ENCODE peak calls at places on chromosomes 13 and 19, in ten cellular contexts. U is small intestine; Z is left lung; Q is neuronal stem cell; A is upper lobe of left lung; D is body of pancreas; N is pancreas; I is effector memory CD4-positive, alpha-beta T cell; P is CD4-positive, CD25-positive, alpha-beta regulatory T cell; Y is PC-9. J is an unnamed sample.

GRCh38 chr13:36242761-36243160 is 28.4 kb upstream of the SOHLH2 start:
- DNase-seq in U (no peak), I (no peak), A (no peak), Q (no peak), P (no peak), Y (no peak), N (no peak), D (no peak), Z (no peak), J (no peak)

GRCh38 chr19:7397687-7398086 is 49.0 kb downstream of the ARHGEF18 start:
- DNase-seq in Q (no peak), I (no peak), N (no peak), Y (peak; percentile 88), P (no peak), Z (no peak), D (no peak), U (no peak), A (no peak), J (peak; percentile 59)

GRCh38 chr13:98239156-98240076 is 62.3 kb upstream of the RNF113B start:
- DNase-seq in Y (no peak), P (no peak), D (no peak), Z (no peak), U (no peak), N (no peak), Q (no peak), I (no peak), A (no peak), J (no peak)

GRCh38 chr13:97004096-97004876 is 10.0 kb upstream of the OXGR1 start:
- DNase-seq in P (no peak), Q (no peak), A (no peak), Y (no peak), U (no peak), I (no peak), N (no peak), D (no peak), Z (no peak), J (no peak)

GRCh38 chr19:10918359-10918758 is 10.1 kb downstream of the YIPF2 start:
- DNase-seq in A (no peak), Z (peak; percentile 15), I (no peak), N (no peak), P (no peak), Y (peak; percentile 9), Q (no peak), U (no peak), D (no peak), J (no peak)

GRCh38 chr19:31810536-31811109 is 461.4 kb upstream of the TSHZ3 start:
- DNase-seq in Y (no peak), D (no peak), N (no peak), Z (no peak), P (no peak), Q (no peak), I (no peak), A (no peak), U (no peak), J (no peak)

GRCh38 chr19:10290876-10291553 is 1.3 kb downstream of the ICAM5 start:
- DNase-seq in N (no peak), Q (no peak), U (peak; percentile 53), D (peak; percentile 50), Z (peak; percentile 91), Y (no peak), A (peak; percentile 92), P (peak; percentile 57), I (peak; percentile 33), J (no peak)

GRCh38 chr13:56528040-56528760 is 612.5 kb upstream of the PRR20A start:
- DNase-seq in Q (no peak), Z (no peak), I (no peak), U (no peak), D (no peak), N (no peak), P (no peak), Y (no peak), A (no peak), J (no peak)

GRCh38 chr19:11268783-11269267 is 6.5 kb upstream of the DOCK6 start:
- DNase-seq in D (peak; percentile 38), A (no peak), P (no peak), Q (no peak), Z (no peak), U (no peak), I (no peak), N (no peak), Y (no peak), J (peak; percentile 10)

GRCh38 chr13:39552233-39552632 is 50.8 kb downstream of the LHFPL6 start:
- DNase-seq in U (no peak), Q (no peak), Z (no peak), D (no peak), P (no peak), A (no peak), I (no peak), N (no peak), Y (no peak), J (no peak)

GRCh38 chr13:113049981-113050380 is 55.6 kb upstream of the F7 start:
- DNase-seq in D (no peak), Y (no peak), P (no peak), N (no peak), A (no peak), Q (no peak), I (no peak), U (no peak), Z (no peak), J (no peak)

GRCh38 chr19:1765182-1765903 is 12.0 kb downstream of the ONECUT3 start:
- DNase-seq in A (no peak), I (no peak), U (no peak), Q (no peak), P (no peak), Y (no peak), Z (peak; percentile 44), D (no peak), N (no peak), J (no peak)
- H3K27ac ChIP-seq in A (no peak overlapping the region), I (no peak overlapping the region), U (no peak overlapping the region), Q (no peak overlapping the region), P (no peak overlapping the region), Y (no peak overlapping the region), Z (no peak overlapping the region), D (no peak overlapping the region), N (no peak overlapping the region), J (no peak overlapping the region)

GRCh38 chr13:44474122-44474910 is 100.7 kb downstream of the SERP2 start:
- DNase-seq in I (no peak), Q (no peak), Z (no peak), P (no peak), Y (peak; percentile 34), A (no peak), D (no peak), N (no peak), U (no peak), J (no peak)
- H3K27ac ChIP-seq in I (no peak overlapping the region), Q (no peak overlapping the region), Z (no peak overlapping the region), P (no peak overlapping the region), Y (peak overlapping the region; percentile 53), A (peak overlapping the region; percentile 22), D (no peak overlapping the region), N (no peak overlapping the region), U (no peak overlapping the region), J (no peak overlapping the region)

DNA sequence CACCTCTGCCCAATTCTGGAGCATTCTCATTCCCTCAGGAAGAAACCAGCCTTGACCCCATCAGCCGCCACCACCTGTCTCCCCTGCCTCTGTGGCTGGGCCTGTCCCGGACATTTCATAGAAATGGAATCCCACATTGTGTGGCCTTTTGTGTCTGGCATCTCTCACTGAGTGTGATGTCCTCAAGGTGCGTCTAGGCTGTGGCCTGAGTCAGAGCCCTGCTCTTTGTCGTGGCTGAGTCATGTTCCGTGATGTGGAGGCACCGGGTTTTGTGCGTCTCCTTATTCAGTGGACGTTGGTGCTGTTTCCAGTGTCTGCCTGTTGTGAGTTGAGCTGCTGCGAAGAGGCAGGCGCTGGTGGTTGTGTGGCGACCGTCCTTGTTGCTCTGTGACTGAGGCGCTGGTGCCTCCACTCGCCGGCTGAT is 3.5 kb downstream of the FZR1 start:
- DNase-seq in N (no peak), Y (no peak), P (no peak), I (no peak), Q (no peak), D (no peak), Z (peak; percentile 59), A (peak; percentile 46), U (no peak), J (peak; percentile 70)
- H3K27ac ChIP-seq in N (no peak overlapping the region), Y (no peak overlapping the region), P (no peak overlapping the region), I (no peak overlapping the region), Q (no peak overlapping the region), D (no peak overlapping the region), Z (no peak overlapping the region), A (no peak overlapping the region), U (no peak overlapping the region), J (peak overlapping the region; percentile 87)

DNA sequence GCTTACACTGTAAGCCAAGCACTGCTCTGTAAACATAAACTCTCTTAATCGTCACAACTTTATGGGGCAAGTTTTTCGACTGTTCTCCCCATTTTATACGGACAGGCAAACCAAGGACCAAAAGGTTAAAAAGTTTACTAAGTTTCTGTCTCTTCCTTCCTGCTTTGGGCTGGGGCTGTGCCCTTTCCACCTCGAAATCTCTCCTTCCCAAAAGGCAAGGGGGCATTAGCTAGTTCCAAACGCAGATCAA is 2.2 kb downstream of the JUND start:
- DNase-seq in N (no peak), Q (no peak), A (no peak), I (no peak), D (no peak), Z (no peak), Y (no peak), P (no peak), U (no peak), J (no peak)
- H3K27ac ChIP-seq in N (peak overlapping the region; percentile 100), Q (no peak overlapping the region), A (peak overlapping the region; percentile 100), I (peak overlapping the region; percentile 96), D (peak overlapping the region; percentile 99), Z (peak overlapping the region; percentile 100), Y (peak overlapping the region; percentile 90), P (peak overlapping the region; percentile 98), U (peak overlapping the region; percentile 100), J (peak overlapping the region; percentile 98)

GRCh38 chr19:18501832-18502231 is 20.0 kb downstream of the ELL start:
- DNase-seq in I (no peak), N (no peak), Q (no peak), Y (no peak), A (no peak), P (no peak), Z (no peak), D (peak; percentile 66), U (no peak), J (no peak)

GRCh38 chr19:18501351-18501750 is 20.5 kb downstream of the ELL start:
- DNase-seq in D (no peak), A (no peak), Z (no peak), N (no peak), P (no peak), I (no peak), Q (no peak), Y (no peak), U (no peak), J (no peak)

GRCh38 chr19:18502633-18503294 is 19.1 kb downstream of the ELL start:
- DNase-seq in Q (no peak), N (no peak), A (peak; percentile 73), U (no peak), Y (no peak), D (no peak), P (no peak), I (no peak), Z (peak; percentile 90), J (no peak)

GRCh38 chr19:18503337-18503970 is 18.4 kb downstream of the ELL start:
- DNase-seq in A (no peak), D (no peak), P (no peak), N (no peak), Q (no peak), U (peak; percentile 25), Z (no peak), I (no peak), Y (no peak), J (no peak)

GRCh38 chr19:18502236-18502632 is 19.6 kb downstream of the ELL start:
- DNase-seq in Q (no peak), P (no peak), Y (no peak), N (no peak), A (no peak), U (no peak), Z (no peak), I (peak; percentile 50), D (no peak), J (no peak)
- H3K27ac ChIP-seq in Q (no peak overlapping the region), P (no peak overlapping the region), Y (no peak overlapping the region), N (peak overlapping the region; percentile 48), A (peak overlapping the region; percentile 78), U (no peak overlapping the region), Z (peak overlapping the region; percentile 26), I (peak overlapping the region; percentile 33), D (no peak overlapping the region), J (no peak overlapping the region)